ENCODE peak calls at places on chromosomes 11 and 22, in nine cellular contexts. O, S, D, U, I, N, Z, J and T are unnamed samples. For H3K36me3, the result is how much of the 10 kb centered on the place peaks cover.

GRCh38 chr11:94171693-94172440 is 43.2 kb downstream of the PANX1 start:
- DNase-seq in O (peak), S (no peak), D (peak), U (no peak), I (peak), N (peak), Z (no peak), J (no peak), T (no peak)

GRCh38 chr22:43530864-43531201 is 119.0 kb downstream of the MPPED1 start:
- DNase-seq in O (no peak), S (no peak), D (no peak), U (peak), I (no peak), N (no peak), Z (no peak), J (no peak), T (no peak)

GRCh38 chr22:26887456-26887855 is 230.1 kb downstream of the MIAT start:
- DNase-seq in O (no peak), S (peak), D (no peak), U (no peak), I (no peak), N (no peak), Z (no peak), J (no peak), T (no peak)

GRCh38 chr11:37712246-37712645 is 1114.2 kb upstream of the RAG2 start:
- DNase-seq in O (peak), S (no peak), D (no peak), U (no peak), I (no peak), N (no peak), Z (no peak), J (no peak), T (no peak)

GRCh38 chr11:47270331-47271271 is 668 bp downstream of the MADD start:
- DNase-seq in O (peak), S (no peak), D (peak), U (no peak), I (peak), N (peak), Z (no peak), J (no peak), T (no peak)

GRCh38 chr11:116972692-116973091 is 125.5 kb downstream of the SIK3 start:
- DNase-seq in O (no peak), S (no peak), D (no peak), U (no peak), I (no peak), N (no peak), Z (no peak), J (no peak), T (no peak)

GRCh38 chr11:78391424-78391823 is 26.2 kb downstream of the GAB2 start:
- DNase-seq in O (no peak), S (no peak), D (no peak), U (no peak), I (no peak), N (no peak), Z (no peak), J (no peak), T (no peak)

GRCh38 chr22:21712751-21713427 is 22.7 kb downstream of the YPEL1 start:
- DNase-seq in O (peak), S (peak), D (peak), U (peak), I (peak), N (peak), Z (peak), J (peak), T (peak)

GRCh38 chr22:46447906-46448669 is 89.3 kb downstream of the CELSR1 start:
- DNase-seq in O (no peak), S (no peak), D (no peak), U (no peak), I (no peak), N (no peak), Z (no peak), J (no peak), T (no peak)

GRCh38 chr11:103811870-103812509 is 224.4 kb upstream of the DDI1 start:
- DNase-seq in O (no peak), S (no peak), D (no peak), U (no peak), I (no peak), N (no peak), Z (no peak), J (no peak), T (no peak)

GRCh38 chr11:63866211-63866610 is 27.3 kb downstream of the MARK2 start:
- DNase-seq in O (peak), S (no peak), D (peak), U (peak), I (peak), N (peak), Z (peak), J (peak), T (peak)

GRCh38 chr22:44182591-44183588 is 2.2 kb downstream of the PARVG start:
- DNase-seq in O (no peak), S (peak), D (no peak), U (no peak), I (peak), N (peak), Z (peak), J (no peak), T (peak)

GRCh38 chr11:62777389-62777788 is 6.2 kb downstream of the TAF6L start:
- DNase-seq in O (no peak), S (no peak), D (no peak), U (no peak), I (no peak), N (no peak), Z (no peak), J (no peak), T (no peak)
- H3K36me3 ChIP-seq in O (under half), S (under half), D (under half), U (under half), I (under half), N (under half), Z (under half), J (half or more), T (under half)

GRCh38 chr11:86749376-86749775 is 51.0 kb upstream of the PRSS23 start:
- DNase-seq in O (no peak), S (no peak), D (no peak), U (no peak), I (no peak), N (no peak), Z (no peak), J (no peak), T (no peak)
- TF ChIP-seq CTCF in O (no peak), S (no peak), D (no peak), U (no peak), I (no peak), N (no peak), Z (no peak), J (no peak), T (no peak)

GRCh38 chr11:73139476-73140198 is 2.5 kb downstream of the FCHSD2 start:
- DNase-seq in O (peak), S (no peak), D (no peak), U (no peak), I (no peak), N (no peak), Z (no peak), J (no peak), T (no peak)

GRCh38 chr11:73137262-73137941 is 4.7 kb downstream of the FCHSD2 start:
- DNase-seq in O (no peak), S (no peak), D (no peak), U (no peak), I (no peak), N (no peak), Z (no peak), J (no peak), T (no peak)

GRCh38 chr11:73135346-73136284 is 6.5 kb downstream of the FCHSD2 start:
- DNase-seq in O (no peak), S (no peak), D (no peak), U (no peak), I (peak), N (no peak), Z (no peak), J (no peak), T (no peak)

GRCh38 chr11:73140213-73141030 is 1.7 kb downstream of the FCHSD2 start:
- DNase-seq in O (peak), S (peak), D (no peak), U (no peak), I (no peak), N (peak), Z (no peak), J (no peak), T (no peak)

GRCh38 chr11:73137942-73138274 is 4.2 kb downstream of the FCHSD2 start:
- DNase-seq in O (no peak), S (no peak), D (no peak), U (no peak), I (no peak), N (no peak), Z (no peak), J (no peak), T (no peak)
- H3K4me3 ChIP-seq in O (no peak), S (no peak), D (no peak), U (no peak), I (no peak), N (no peak), Z (no peak), J (no peak), T (no peak)

GRCh38 chr22:25777870-25778269 is 35.9 kb downstream of the MYO18B start:
- DNase-seq in O (peak), S (no peak), D (no peak), U (no peak), I (peak), N (peak), Z (no peak), J (no peak), T (no peak)

GRCh38 chr22:25780673-25781072 is 38.7 kb downstream of the MYO18B start:
- DNase-seq in O (no peak), S (no peak), D (no peak), U (no peak), I (no peak), N (no peak), Z (no peak), J (no peak), T (no peak)

GRCh38 chr22:25777411-25777810 is 35.4 kb downstream of the MYO18B start:
- DNase-seq in O (no peak), S (no peak), D (no peak), U (no peak), I (no peak), N (no peak), Z (no peak), J (no peak), T (no peak)

GRCh38 chr22:25779890-25780289 is 37.9 kb downstream of the MYO18B start:
- DNase-seq in O (no peak), S (no peak), D (no peak), U (no peak), I (no peak), N (no peak), Z (no peak), J (no peak), T (no peak)

GRCh38 chr22:25779426-25779825 is 37.4 kb downstream of the MYO18B start:
- DNase-seq in O (no peak), S (no peak), D (no peak), U (no peak), I (no peak), N (no peak), Z (no peak), J (no peak), T (no peak)
- H3K36me3 ChIP-seq in O (under half), S (under half), D (under half), U (under half), I (under half), N (under half), Z (under half), J (under half), T (half or more)

DNA sequence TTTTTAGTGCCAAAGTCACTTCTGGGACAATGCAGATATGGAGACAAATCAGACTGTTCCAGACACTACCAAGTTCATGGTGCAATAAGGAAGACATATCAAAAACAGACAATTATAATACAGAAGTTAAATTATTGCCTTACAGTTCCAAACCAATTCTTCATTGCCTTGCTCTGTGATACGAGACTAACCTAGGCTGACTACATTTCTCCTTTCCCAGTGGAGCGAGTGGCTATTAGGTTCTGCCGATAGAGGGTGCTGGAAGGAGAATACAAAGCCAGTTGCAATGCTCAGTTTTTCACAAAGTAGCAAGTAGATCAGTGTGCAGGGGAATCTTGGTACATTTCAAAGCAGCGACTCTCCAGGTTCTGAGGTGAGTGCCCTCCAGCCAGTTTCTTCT is 67.8 kb downstream of the FAM168A start:
- DNase-seq in O (no peak), S (no peak), D (no peak), U (no peak), I (peak), N (peak), Z (no peak), J (no peak), T (no peak)
- TF ChIP-seq CTCF in O (no peak), S (no peak), D (no peak), U (no peak), I (peak), N (peak), Z (no peak), J (no peak), T (no peak)

GRCh38 chr11:126357055-126357962 is 1.8 kb downstream of the ST3GAL4 start:
- DNase-seq in O (no peak), S (no peak), D (no peak), U (no peak), I (no peak), N (no peak), Z (no peak), J (peak), T (no peak)
- H3K4me3 ChIP-seq in O (peak), S (peak), D (no peak), U (peak), I (peak), N (peak), Z (no peak), J (peak), T (peak)

DNA sequence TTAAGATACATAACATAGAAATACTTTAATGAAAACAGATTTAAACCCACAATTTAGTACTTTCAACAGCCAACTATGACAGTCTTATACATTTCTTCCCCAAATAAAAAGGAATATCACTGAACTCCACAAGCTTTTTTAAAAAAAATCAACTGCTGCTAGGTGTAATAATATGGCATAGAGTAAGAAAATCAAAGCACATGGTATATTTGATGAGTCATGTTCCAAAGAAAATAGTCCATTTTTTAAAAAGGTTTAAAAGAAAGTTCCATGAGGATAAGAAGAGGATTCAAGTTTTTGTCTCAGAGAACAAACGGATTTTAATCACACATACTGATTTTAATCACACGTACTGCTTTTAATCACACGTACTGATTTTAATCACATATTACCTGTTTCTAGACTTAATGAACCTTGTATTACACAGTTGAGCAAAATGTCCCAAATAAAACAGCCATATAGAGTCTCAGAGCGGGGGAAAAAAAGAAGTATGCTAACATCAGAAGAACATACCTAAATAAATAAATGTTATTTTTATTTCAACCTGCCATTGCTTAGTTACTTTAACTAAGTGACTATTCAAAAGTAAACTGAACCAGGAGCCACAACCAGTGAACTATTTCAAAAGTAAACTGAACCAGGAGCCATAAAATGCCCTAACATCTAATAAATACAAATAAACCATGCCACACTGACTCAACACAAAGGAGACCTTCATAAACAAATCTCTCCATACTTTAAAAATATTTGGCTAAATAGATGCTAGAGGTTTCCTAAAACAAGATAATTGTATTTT is 198.4 kb downstream of the SBF2 start:
- DNase-seq in O (peak), S (no peak), D (no peak), U (no peak), I (no peak), N (no peak), Z (no peak), J (no peak), T (no peak)
- H3K36me3 ChIP-seq in O (under half), S (under half), D (under half), U (under half), I (under half), N (under half), Z (under half), J (under half), T (under half)

GRCh38 chr11:721347-721912 is 15.4 kb downstream of the EPS8L2 start:
- DNase-seq in O (no peak), S (no peak), D (no peak), U (no peak), I (no peak), N (no peak), Z (no peak), J (no peak), T (no peak)

GRCh38 chr11:720017-720641 is 14.1 kb downstream of the EPS8L2 start:
- DNase-seq in O (no peak), S (no peak), D (no peak), U (no peak), I (no peak), N (no peak), Z (no peak), J (no peak), T (no peak)

GRCh38 chr11:721913-722811 is 16.1 kb downstream of the EPS8L2 start:
- DNase-seq in O (no peak), S (no peak), D (no peak), U (no peak), I (peak), N (peak), Z (peak), J (no peak), T (no peak)

GRCh38 chr11:719214-720016 is 13.4 kb downstream of the EPS8L2 start:
- DNase-seq in O (no peak), S (no peak), D (no peak), U (no peak), I (no peak), N (peak), Z (no peak), J (no peak), T (no peak)

DNA sequence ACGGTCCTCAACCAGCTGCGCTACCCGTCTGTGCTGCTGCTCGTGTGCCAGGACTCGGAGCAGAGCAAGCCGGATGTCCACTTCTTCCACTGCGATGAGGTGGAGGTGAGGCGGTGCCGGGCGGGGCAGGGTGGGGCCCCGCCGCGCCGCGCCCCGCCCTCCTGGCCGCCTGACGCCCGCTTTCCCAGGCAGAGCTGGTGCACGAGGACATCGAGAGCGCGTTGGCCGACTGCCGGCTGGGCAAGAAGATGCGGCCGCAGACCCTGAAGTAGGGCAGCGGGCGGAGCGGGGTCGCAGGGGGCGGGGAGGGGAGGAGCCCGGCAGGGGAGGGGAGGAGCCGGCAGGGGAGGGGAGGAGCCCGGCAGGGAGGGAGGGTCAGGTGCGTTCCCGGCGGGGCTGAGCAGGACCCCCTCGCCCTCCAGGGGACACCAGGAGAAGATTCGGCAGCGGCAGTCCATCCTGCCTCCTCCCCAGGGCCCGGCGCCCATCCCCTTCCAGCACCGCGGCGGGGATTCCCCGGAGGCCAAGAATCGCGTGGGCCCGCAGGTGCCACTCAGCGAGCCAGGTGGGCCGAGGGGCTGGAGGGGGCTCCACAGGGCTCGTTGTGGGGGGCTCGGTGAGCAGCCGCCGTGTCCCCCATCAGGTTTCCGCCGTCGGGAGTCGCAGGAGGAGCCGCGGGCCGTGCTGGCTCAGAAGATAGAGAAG is 14.8 kb downstream of the EPS8L2 start:
- DNase-seq in O (peak), S (no peak), D (no peak), U (no peak), I (peak), N (peak), Z (peak), J (no peak), T (no peak)
- TF ChIP-seq CTCF in O (no peak), S (no peak), D (no peak), U (no peak), I (no peak), N (no peak), Z (no peak), J (no peak), T (no peak)